ENCODE peak calls at places on chromosome 13, in six cellular contexts. X is IMR-90, E is H9, V is H1, Q is mesenchymal stem cell, C is neuronal stem cell. G is an unnamed sample.

GRCh38 chr13:92823059-92823458 is 403.5 kb upstream of the GPC6 start:
- DNase-seq in X (no peak), Q (no peak), E (no peak), V (no peak), C (no peak), G (no peak)

GRCh38 chr13:28805193-28805819 is 14.8 kb upstream of the MTUS2 start:
- DNase-seq in X (no peak), Q (no peak), C (no peak), V (peak), E (peak), G (peak)

GRCh38 chr13:60617863-60618733 is 221.1 kb downstream of the TDRD3 start:
- DNase-seq in C (no peak), X (peak), V (peak), E (peak), Q (peak), G (no peak)

GRCh38 chr13:110616103-110617101 is 1.1 kb downstream of the NAXD start:
- DNase-seq in V (peak), Q (peak), E (no peak), X (peak), C (peak), G (peak)

GRCh38 chr13:25422153-25422552 is 50.4 kb downstream of the ATP8A2 start:
- DNase-seq in Q (no peak), E (no peak), C (no peak), V (no peak), X (no peak), G (no peak)

GRCh38 chr13:104949840-104950805 is 1585.3 kb downstream of the EFNB2 start:
- DNase-seq in E (no peak), Q (peak), V (no peak), X (no peak), C (no peak), G (no peak)

GRCh38 chr13:49214917-49215376 is 5.2 kb upstream of the MLNR start:
- DNase-seq in V (peak), X (peak), E (peak), Q (no peak), C (no peak), G (peak)

GRCh38 chr13:32031025-32031814 is at the start of gene FRY:
- DNase-seq in C (peak), Q (peak), E (peak), V (peak), X (peak), G (peak)

GRCh38 chr13:102197193-102197592 is 204.7 kb downstream of the FGF14 start:
- DNase-seq in X (peak), V (no peak), Q (peak), C (no peak), E (peak), G (peak)

GRCh38 chr13:49908637-49909036 is 27.5 kb downstream of the SPRYD7 start:
- DNase-seq in X (no peak), V (no peak), E (peak), Q (no peak), C (no peak), G (peak)

GRCh38 chr13:110421696-110422395 is 114.8 kb downstream of the COL4A2 start:
- DNase-seq in Q (peak), C (no peak), X (peak), V (no peak), E (no peak), G (no peak)

GRCh38 chr13:40379794-40380608 is 286.4 kb downstream of the FOXO1 start:
- DNase-seq in C (no peak), Q (no peak), E (no peak), X (no peak), V (peak), G (no peak)

GRCh38 chr13:24500977-24501376 is 11.6 kb downstream of the PARP4 start:
- DNase-seq in V (no peak), Q (no peak), E (no peak), X (peak), C (no peak), G (no peak)

GRCh38 chr13:88125055-88125454 is 453.9 kb downstream of the SLITRK5 start:
- DNase-seq in C (no peak), X (no peak), Q (no peak), V (no peak), E (no peak), G (no peak)

GRCh38 chr13:88118952-88119351 is 447.8 kb downstream of the SLITRK5 start:
- DNase-seq in Q (no peak), C (no peak), E (no peak), V (no peak), X (no peak), G (no peak)

GRCh38 chr13:88124142-88124541 is 453.0 kb downstream of the SLITRK5 start:
- DNase-seq in V (no peak), Q (no peak), C (no peak), X (no peak), E (no peak), G (no peak)
- H3K14ac ChIP-seq in V (no peak), Q (no peak), C (no peak), X (no peak), E (no peak), G (no peak)

DNA sequence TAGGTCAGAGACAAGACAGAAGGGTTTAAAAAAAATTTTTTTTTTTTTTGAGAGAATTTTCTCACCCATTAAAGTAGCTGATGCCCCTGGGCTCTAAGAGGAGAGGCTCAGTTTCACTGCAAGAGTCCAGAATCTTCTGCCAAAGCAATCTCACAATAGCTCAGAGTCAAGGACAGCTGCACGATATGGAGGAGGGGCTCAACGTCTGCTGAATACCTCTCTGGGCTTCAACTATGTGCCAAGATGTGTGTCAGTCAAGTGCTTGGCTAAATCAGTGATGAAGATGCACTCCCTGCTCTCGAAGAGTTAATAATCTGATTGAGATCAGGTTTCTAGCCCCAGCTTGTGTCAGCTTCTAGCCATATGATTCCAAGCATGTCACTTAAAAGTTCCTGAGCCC is 46.9 kb downstream of the KLF12 start:
- DNase-seq in C (no peak), X (no peak), V (no peak), E (no peak), Q (no peak), G (no peak)
- H3K14ac ChIP-seq in C (no peak), X (no peak), V (no peak), E (no peak), Q (no peak), G (no peak)

GRCh38 chr13:114146173-114146572 is 13.8 kb upstream of the RASA3 start:
- DNase-seq in X (no peak), Q (no peak), C (no peak), E (no peak), V (no peak), G (no peak)
- H3K14ac ChIP-seq in X (no peak), Q (no peak), C (no peak), E (no peak), V (no peak), G (no peak)

DNA sequence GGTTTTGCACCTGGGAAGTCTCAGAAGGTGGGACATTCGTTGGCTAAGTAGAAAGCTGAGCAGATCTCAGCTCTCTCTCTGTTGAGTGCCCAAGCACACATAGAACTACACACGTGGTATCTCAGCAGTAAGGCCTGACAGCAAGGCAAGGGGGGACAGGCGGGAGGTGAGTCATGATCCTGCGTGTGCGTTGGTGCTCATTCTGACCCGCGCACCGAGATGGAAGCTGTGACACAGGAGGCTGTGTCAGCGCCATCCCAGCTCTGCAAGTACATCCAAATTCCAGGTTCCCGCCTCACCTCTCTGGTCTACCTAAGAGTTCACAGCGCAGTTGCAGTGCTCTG is 135.7 kb downstream of the USP12 start:
- DNase-seq in Q (peak), X (peak), V (no peak), C (no peak), E (peak), G (peak)
- H3K14ac ChIP-seq in Q (no peak), X (peak), V (no peak), C (peak), E (no peak), G (peak)

GRCh38 chr13:73970413-73971055 is 163.7 kb downstream of the KLF12 start:
- DNase-seq in V (no peak), Q (no peak), X (no peak), C (no peak), E (no peak), G (no peak)
- H3K14ac ChIP-seq in V (no peak), Q (no peak), X (no peak), C (no peak), E (no peak), G (no peak)

G was measured in trophoblast cell.